ENCODE peak calls at places on chromosomes 2 and 18, in seven cellular contexts. Z is WTC11, B is HCT116, F is GM12878, A is K562, E is HepG2, S is H1. V is an unnamed sample.

GRCh38 chr2:159083601-159084000 is 115.2 kb downstream of the TANC1 start:
- DNase-seq in Z (no peak), B (no peak), F (no peak), A (no peak), E (peak), S (no peak), V (no peak)

GRCh38 chr2:188293601-188294482 is 2.2 kb downstream of the GULP1 start:
- DNase-seq in Z (no peak), B (peak), F (no peak), A (peak), E (no peak), S (no peak), V (peak)

GRCh38 chr2:66433945-66434678 is 813 bp upstream of the MEIS1 start:
- DNase-seq in Z (peak), B (no peak), F (no peak), A (peak), E (peak), S (no peak), V (no peak)

GRCh38 chr2:226776104-226776503 is 23.5 kb downstream of the IRS1 start:
- DNase-seq in Z (no peak), B (no peak), F (no peak), A (no peak), E (no peak), S (no peak), V (no peak)

GRCh38 chr2:47069628-47070154 is 85.4 kb downstream of the STPG4 start:
- DNase-seq in Z (peak), B (peak), F (no peak), A (no peak), E (peak), S (peak), V (no peak)

GRCh38 chr2:43082111-43082877 is 144.1 kb downstream of the ZFP36L2 start:
- DNase-seq in Z (no peak), B (no peak), F (no peak), A (no peak), E (no peak), S (no peak), V (no peak)

GRCh38 chr2:32947484-32948143 is 861 bp downstream of the LTBP1 start:
- DNase-seq in Z (peak), B (no peak), F (no peak), A (peak), E (no peak), S (no peak), V (peak)

GRCh38 chr2:190655113-190655512 is 6.2 kb downstream of the NAB1 start:
- DNase-seq in Z (no peak), B (no peak), F (no peak), A (no peak), E (no peak), S (no peak), V (no peak)

GRCh38 chr2:228180126-228181097 is 1.1 kb downstream of the SPHKAP start:
- DNase-seq in Z (peak), B (no peak), F (no peak), A (no peak), E (no peak), S (no peak), V (no peak)

GRCh38 chr18:37483984-37484892 is 81.4 kb downstream of the CELF4 start:
- DNase-seq in Z (no peak), B (no peak), F (no peak), A (no peak), E (no peak), S (peak), V (no peak)

GRCh38 chr2:227462463-227462951 is 9.4 kb upstream of the AGFG1 start:
- DNase-seq in Z (no peak), B (no peak), F (no peak), A (no peak), E (no peak), S (no peak), V (no peak)

GRCh38 chr2:176473177-176473576 is 203.9 kb downstream of the MTX2 start:
- DNase-seq in Z (no peak), B (no peak), F (no peak), A (no peak), E (no peak), S (no peak), V (no peak)

GRCh38 chr2:145752091-145752806 is 1232.3 kb upstream of the ZEB2 start:
- DNase-seq in Z (no peak), B (peak), F (no peak), A (peak), E (peak), S (no peak), V (peak)

GRCh38 chr2:145753209-145753608 is 1233.3 kb upstream of the ZEB2 start:
- DNase-seq in Z (no peak), B (no peak), F (no peak), A (no peak), E (no peak), S (no peak), V (no peak)

GRCh38 chr2:145751634-145752033 is 1231.7 kb upstream of the ZEB2 start:
- DNase-seq in Z (no peak), B (no peak), F (peak), A (no peak), E (no peak), S (no peak), V (no peak)

GRCh38 chr2:145755019-145755837 is 1235.3 kb upstream of the ZEB2 start:
- DNase-seq in Z (no peak), B (no peak), F (no peak), A (no peak), E (peak), S (no peak), V (no peak)

GRCh38 chr2:145753966-145754365 is 1234.0 kb upstream of the ZEB2 start:
- DNase-seq in Z (peak), B (no peak), F (no peak), A (no peak), E (peak), S (no peak), V (no peak)
- TF ChIP-seq SP1 in Z (no peak), B (no peak), F (no peak), A (no peak), E (no peak), S (no peak), V (no peak)

DNA sequence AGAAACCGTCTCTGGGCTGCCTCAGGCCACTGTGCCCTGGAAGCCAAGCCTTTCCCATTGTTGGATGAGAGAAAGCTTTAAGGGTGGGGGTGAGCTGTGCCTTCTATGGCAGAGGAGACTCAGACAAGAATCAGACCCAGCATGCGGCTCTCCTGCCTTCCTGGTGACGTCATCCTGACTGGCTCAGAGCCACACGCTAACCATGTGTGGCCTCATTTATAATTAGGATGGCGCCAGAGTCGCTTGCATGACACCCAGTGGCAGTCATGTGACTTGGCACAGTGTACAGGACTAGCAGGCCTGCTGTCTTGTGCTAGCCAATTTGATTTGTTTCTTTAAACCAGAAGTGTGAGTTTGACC is 99.2 kb downstream of the SH3BP4 start:
- DNase-seq in Z (no peak), B (peak), F (no peak), A (peak), E (peak), S (no peak), V (peak)
- TF ChIP-seq SP1 in Z (no peak), B (peak), F (no peak), A (no peak), E (no peak), S (no peak), V (no peak)

DNA sequence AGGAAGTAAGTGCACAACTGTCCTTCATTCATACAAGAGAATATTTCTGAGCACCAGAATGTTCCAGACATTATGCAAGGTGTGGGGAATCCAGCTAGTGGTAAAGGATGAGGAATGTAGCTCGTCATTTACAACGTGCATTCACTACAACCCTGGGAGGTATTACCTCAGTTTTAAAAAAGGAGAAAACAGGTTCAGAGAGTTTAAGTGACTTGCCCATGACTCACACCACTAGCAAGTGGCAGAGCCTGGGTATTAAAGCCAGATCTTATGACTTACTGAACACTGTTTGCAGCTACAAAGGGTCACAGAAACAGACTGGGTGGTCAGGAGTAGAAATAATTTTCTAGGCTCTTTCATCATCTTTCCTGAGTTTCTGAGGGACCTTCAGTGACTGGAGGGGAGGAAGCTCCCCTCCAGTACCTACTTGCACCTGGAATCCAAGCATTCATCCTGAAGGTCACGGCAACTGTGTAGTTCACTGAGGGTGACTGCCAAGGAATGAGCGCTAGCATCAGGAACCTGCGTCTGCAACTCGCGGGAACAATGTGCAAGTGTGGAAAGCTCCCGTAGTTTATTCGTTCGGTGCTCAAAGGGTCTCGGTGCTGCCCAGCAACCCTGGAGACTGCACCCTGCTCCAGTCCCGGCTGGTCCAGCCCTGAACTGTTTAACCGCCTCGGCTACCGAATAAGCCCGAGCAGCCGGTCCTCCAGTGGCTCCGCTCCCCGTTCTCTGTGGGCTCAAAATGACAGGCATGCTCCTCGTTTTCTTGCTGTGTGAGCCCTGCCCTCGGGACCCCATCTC is 647 bp downstream of the CCDC121 start:
- DNase-seq in Z (no peak), B (peak), F (no peak), A (no peak), E (peak), S (no peak), V (peak)
- TF ChIP-seq SP1 in Z (no peak), B (no peak), F (no peak), A (no peak), E (no peak), S (no peak), V (no peak)

GRCh38 chr2:74461187-74462053 is 3.2 kb downstream of the WBP1 start:
- DNase-seq in Z (peak), B (no peak), F (no peak), A (no peak), E (peak), S (no peak), V (no peak)
- TF ChIP-seq SP1 in Z (no peak), B (no peak), F (no peak), A (no peak), E (no peak), S (no peak), V (no peak)

DNA sequence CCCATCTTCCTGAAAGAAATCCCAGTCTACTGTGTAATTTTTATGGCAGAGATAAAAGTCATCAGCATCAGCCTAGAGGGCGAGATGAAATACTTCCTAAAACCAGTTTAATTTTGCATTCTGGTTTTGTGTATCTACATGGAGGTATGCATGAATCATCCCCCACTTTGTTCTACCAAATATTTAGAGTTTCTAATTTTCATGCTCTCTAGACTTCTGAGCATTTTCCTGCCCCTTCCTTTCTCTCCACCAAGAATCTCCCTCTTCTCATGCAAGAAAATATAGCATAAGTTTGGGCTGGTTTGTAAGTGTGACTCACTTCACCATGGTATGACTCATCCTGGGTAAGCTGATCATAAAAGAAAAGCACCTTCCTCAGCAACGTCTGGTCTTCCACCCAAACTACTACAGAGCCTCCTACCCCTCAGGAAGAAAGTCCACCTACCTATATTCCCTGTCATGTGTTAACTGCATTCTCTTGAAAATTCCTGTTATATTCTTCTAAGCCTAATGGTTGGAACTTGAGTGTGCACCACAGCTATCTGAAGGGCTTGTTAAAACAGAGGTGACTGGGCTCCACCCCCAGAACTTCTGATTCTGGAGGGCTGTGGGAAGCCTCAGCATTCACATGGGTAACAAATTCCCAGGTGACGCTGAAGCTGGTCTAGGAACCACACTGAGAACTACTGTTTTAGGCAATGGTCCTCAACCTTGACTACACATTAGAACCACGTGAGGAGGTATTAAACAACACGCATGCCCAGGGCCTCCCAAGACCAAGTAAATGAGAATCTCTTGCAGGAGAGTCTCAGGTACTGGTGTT is 37.4 kb upstream of the RAPGEF4 start:
- DNase-seq in Z (no peak), B (peak), F (peak), A (peak), E (no peak), S (no peak), V (peak)
- TF ChIP-seq SP1 in Z (no peak), B (peak), F (no peak), A (no peak), E (no peak), S (no peak), V (no peak)

V was measured in HEK293T.